ENCODE peak calls at places on chromosomes 4 and X, in ten cellular contexts. Z, B, H, X, Q, T, P, L, D and O are unnamed samples.

GRCh38 chrX:110966046-110966445 is 129.9 kb upstream of the PAK3 start:
- DNase-seq in Z (no peak), B (no peak), H (no peak), X (no peak), Q (no peak), T (no peak), P (no peak), L (no peak), D (no peak), O (no peak)

GRCh38 chr4:16029329-16029728 is 54.5 kb downstream of the PROM1 start:
- DNase-seq in Z (no peak), B (no peak), H (no peak), X (no peak), Q (peak), T (no peak), P (peak), L (no peak), D (no peak), O (no peak)

GRCh38 chrX:67614414-67614813 is 70.6 kb downstream of the AR start:
- DNase-seq in Z (no peak), B (no peak), H (peak), X (no peak), Q (peak), T (no peak), P (peak), L (no peak), D (no peak), O (no peak)

GRCh38 chrX:9864011-9864410 is 77.8 kb downstream of the SHROOM2 start:
- DNase-seq in Z (no peak), B (no peak), H (no peak), X (no peak), Q (no peak), T (no peak), P (no peak), L (no peak), D (no peak), O (no peak)

GRCh38 chrX:132564026-132564425 is 75.2 kb upstream of the MBNL3 start:
- DNase-seq in Z (no peak), B (no peak), H (no peak), X (no peak), Q (no peak), T (no peak), P (no peak), L (no peak), D (no peak), O (no peak)

GRCh38 chr4:42329421-42329820 is 67.9 kb upstream of the SHISA3 start:
- DNase-seq in Z (no peak), B (no peak), H (no peak), X (no peak), Q (no peak), T (no peak), P (no peak), L (no peak), D (no peak), O (no peak)

GRCh38 chrX:30627818-30628652 is 25.2 kb upstream of the GK start:
- DNase-seq in Z (no peak), B (no peak), H (no peak), X (no peak), Q (no peak), T (no peak), P (no peak), L (no peak), D (no peak), O (no peak)

GRCh38 chrX:105331244-105331643 is 110.8 kb upstream of the TEX13A start:
- DNase-seq in Z (no peak), B (no peak), H (peak), X (no peak), Q (peak), T (no peak), P (no peak), L (no peak), D (no peak), O (no peak)

GRCh38 chr4:183375156-183375555 is 52.9 kb upstream of the CLDN24 start:
- DNase-seq in Z (no peak), B (no peak), H (no peak), X (no peak), Q (no peak), T (no peak), P (no peak), L (no peak), D (no peak), O (no peak)

GRCh38 chr4:99151931-99152448 is 7.9 kb upstream of the ADH4 start:
- DNase-seq in Z (no peak), B (no peak), H (no peak), X (no peak), Q (no peak), T (no peak), P (no peak), L (no peak), D (no peak), O (no peak)

GRCh38 chr4:186027405-186027804 is 41.6 kb upstream of the TLR3 start:
- DNase-seq in Z (no peak), B (no peak), H (peak), X (no peak), Q (no peak), T (no peak), P (no peak), L (no peak), D (no peak), O (no peak)

GRCh38 chr4:128521634-128522253 is 234.1 kb upstream of the PGRMC2 start:
- DNase-seq in Z (no peak), B (no peak), H (no peak), X (no peak), Q (peak), T (no peak), P (no peak), L (no peak), D (no peak), O (no peak)

GRCh38 chr4:1831331-1831730 is 24.6 kb downstream of the LETM1 start:
- DNase-seq in Z (no peak), B (no peak), H (no peak), X (no peak), Q (no peak), T (no peak), P (no peak), L (no peak), D (no peak), O (no peak)
- H3K4me3 ChIP-seq in Z (no peak), B (no peak), H (no peak), X (no peak), Q (no peak), T (no peak), P (no peak), L (no peak), D (no peak), O (no peak)

GRCh38 chr4:176545886-176546285 is 226.1 kb downstream of the SPCS3 start:
- DNase-seq in Z (no peak), B (no peak), H (no peak), X (no peak), Q (no peak), T (no peak), P (no peak), L (no peak), D (no peak), O (no peak)

GRCh38 chr4:176548571-176548970 is 228.8 kb downstream of the SPCS3 start:
- DNase-seq in Z (no peak), B (no peak), H (peak), X (no peak), Q (peak), T (no peak), P (peak), L (no peak), D (no peak), O (no peak)

GRCh38 chr4:176547005-176547404 is 227.2 kb downstream of the SPCS3 start:
- DNase-seq in Z (no peak), B (no peak), H (no peak), X (no peak), Q (peak), T (no peak), P (peak), L (no peak), D (no peak), O (no peak)

GRCh38 chr4:176549161-176549865 is 229.5 kb downstream of the SPCS3 start:
- DNase-seq in Z (no peak), B (no peak), H (peak), X (no peak), Q (peak), T (no peak), P (no peak), L (no peak), D (no peak), O (no peak)
- H3K4me3 ChIP-seq in Z (no peak), B (no peak), H (no peak), X (no peak), Q (no peak), T (no peak), P (no peak), L (no peak), D (no peak), O (no peak)

GRCh38 chrX:71532753-71533425 is at the start of gene OGT:
- DNase-seq in Z (peak), B (peak), H (peak), X (peak), Q (peak), T (peak), P (peak), L (peak), D (peak), O (peak)

GRCh38 chrX:71533850-71534515 is 1.1 kb downstream of the OGT start:
- DNase-seq in Z (no peak), B (peak), H (peak), X (peak), Q (peak), T (no peak), P (no peak), L (peak), D (peak), O (peak)

GRCh38 chrX:71533514-71533849 is 578 bp downstream of the OGT start:
- DNase-seq in Z (no peak), B (no peak), H (peak), X (no peak), Q (peak), T (no peak), P (no peak), L (no peak), D (no peak), O (no peak)

GRCh38 chrX:71534773-71535544 is 2.1 kb downstream of the OGT start:
- DNase-seq in Z (no peak), B (no peak), H (no peak), X (no peak), Q (no peak), T (no peak), P (no peak), L (no peak), D (no peak), O (no peak)

GRCh38 chrX:71532078-71532752 is 689 bp upstream of the OGT start:
- DNase-seq in Z (no peak), B (peak), H (peak), X (peak), Q (peak), T (no peak), P (no peak), L (no peak), D (no peak), O (no peak)
- H3K4me3 ChIP-seq in Z (peak), B (no peak), H (peak), X (peak), Q (peak), T (peak), P (peak), L (peak), D (peak), O (no peak)

DNA sequence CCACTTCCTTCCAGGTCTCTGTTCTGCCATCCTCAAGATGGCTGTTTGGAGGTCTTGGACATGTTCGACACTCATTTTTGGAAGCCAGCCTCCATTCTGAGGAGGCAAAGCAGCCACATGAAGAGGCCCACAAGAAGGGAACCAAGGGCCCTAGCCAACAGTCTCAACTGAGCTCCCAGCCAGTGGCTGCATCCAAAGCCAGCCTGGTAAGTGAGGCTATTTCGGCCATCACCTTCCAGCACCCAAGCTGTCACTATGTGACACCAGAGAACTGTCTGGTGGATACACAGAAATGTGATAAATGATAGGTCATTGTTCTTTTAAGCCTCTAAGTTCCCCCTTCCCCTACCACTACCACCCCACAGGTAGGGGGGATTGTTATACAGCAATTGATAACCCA is 127.2 kb downstream of the NPNT start:
- DNase-seq in Z (no peak), B (no peak), H (no peak), X (no peak), Q (no peak), T (no peak), P (no peak), L (no peak), D (no peak), O (no peak)
- H3K4me3 ChIP-seq in Z (no peak), B (no peak), H (no peak), X (no peak), Q (no peak), T (no peak), P (no peak), L (no peak), D (no peak), O (no peak)

GRCh38 chr4:113979157-113979972 is at the start of gene ARSJ:
- DNase-seq in Z (peak), B (peak), H (peak), X (no peak), Q (peak), T (peak), P (peak), L (peak), D (no peak), O (peak)
- H3K4me3 ChIP-seq in Z (peak), B (peak), H (peak), X (no peak), Q (peak), T (peak), P (peak), L (peak), D (peak), O (peak)

GRCh38 chr4:1367936-1368289 is 20.9 kb downstream of the UVSSA start:
- DNase-seq in Z (peak), B (peak), H (no peak), X (no peak), Q (no peak), T (no peak), P (no peak), L (no peak), D (no peak), O (no peak)

GRCh38 chr4:1368421-1369090 is 21.5 kb downstream of the UVSSA start:
- DNase-seq in Z (peak), B (peak), H (no peak), X (peak), Q (no peak), T (no peak), P (no peak), L (no peak), D (no peak), O (no peak)

GRCh38 chr4:1369091-1369450 is 22.1 kb downstream of the UVSSA start:
- DNase-seq in Z (no peak), B (no peak), H (no peak), X (no peak), Q (no peak), T (no peak), P (no peak), L (no peak), D (no peak), O (no peak)

GRCh38 chr4:1370321-1371124 is 23.5 kb downstream of the UVSSA start:
- DNase-seq in Z (peak), B (peak), H (no peak), X (no peak), Q (no peak), T (no peak), P (no peak), L (no peak), D (no peak), O (no peak)

DNA sequence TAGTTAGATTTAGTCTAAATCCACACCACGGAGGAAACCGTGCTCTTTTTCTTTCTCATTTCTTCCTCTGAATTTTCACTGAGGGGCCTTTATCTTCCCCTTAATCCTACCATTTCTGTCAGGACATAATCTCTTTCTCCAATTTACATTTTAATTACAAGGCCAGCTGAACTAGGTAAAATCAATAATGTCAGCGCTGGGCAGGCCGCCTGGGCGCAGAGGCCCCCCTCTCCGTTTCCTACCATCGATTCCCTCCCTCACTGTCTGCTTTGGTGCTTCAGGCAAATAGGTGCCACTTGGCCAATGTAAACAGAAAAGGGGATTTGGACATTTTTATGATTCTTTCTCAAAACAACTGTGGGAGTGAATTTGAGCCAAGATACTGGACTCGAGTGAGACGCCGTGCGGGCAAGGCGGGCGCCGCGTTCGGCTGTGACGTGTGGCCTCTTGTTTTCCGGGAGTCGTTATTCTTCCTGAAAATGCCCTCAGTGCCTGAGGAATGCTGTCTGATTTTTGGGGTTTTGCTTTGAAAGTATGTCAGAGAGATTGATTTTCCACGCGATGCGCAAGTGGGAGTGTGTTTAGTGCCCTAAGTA is 22.6 kb downstream of the UVSSA start:
- DNase-seq in Z (peak), B (peak), H (no peak), X (no peak), Q (no peak), T (no peak), P (no peak), L (no peak), D (no peak), O (no peak)
- H3K4me3 ChIP-seq in Z (no peak), B (no peak), H (no peak), X (no peak), Q (no peak), T (no peak), P (no peak), L (no peak), D (no peak), O (no peak)